ENCODE peak calls at places on chromosome 14, in five cellular contexts. One of them, this sample, is unnamed.

GRCh38 chr14:67265131-67265530 is 23.9 kb downstream of the PALS1 start:
- DNase-seq in NCI-H1105: no peak
- DNase-seq in Calu3: peak
- DNase-seq in ovary: no peak
- DNase-seq in adipocyte: peak
- DNase-seq in this sample: peak

GRCh38 chr14:49755378-49755777 is 12.6 kb upstream of the KLHDC2 start:
- DNase-seq in adipocyte: no peak
- DNase-seq in NCI-H1105: no peak
- DNase-seq in ovary: no peak
- DNase-seq in Calu3: no peak
- DNase-seq in this sample: no peak

GRCh38 chr14:36976571-36977023 is 195.8 kb downstream of the SLC25A21 start:
- DNase-seq in NCI-H1105: no peak
- DNase-seq in adipocyte: peak
- DNase-seq in ovary: no peak
- DNase-seq in Calu3: peak
- DNase-seq in this sample: no peak

GRCh38 chr14:102907980-102908730 is 14.3 kb upstream of the AMN start:
- DNase-seq in NCI-H1105: no peak
- DNase-seq in Calu3: no peak
- DNase-seq in adipocyte: no peak
- DNase-seq in ovary: no peak
- DNase-seq in this sample: no peak

GRCh38 chr14:88914956-88915355 is 90.5 kb downstream of the TTC8 start:
- DNase-seq in Calu3: no peak
- DNase-seq in adipocyte: no peak
- DNase-seq in NCI-H1105: no peak
- DNase-seq in ovary: no peak
- DNase-seq in this sample: no peak

GRCh38 chr14:59422069-59422881 is 42.9 kb downstream of the GPR135 start:
- DNase-seq in Calu3: no peak
- DNase-seq in ovary: no peak
- DNase-seq in adipocyte: no peak
- DNase-seq in NCI-H1105: peak
- DNase-seq in this sample: no peak

GRCh38 chr14:92793709-92794546 is at the start of gene GOLGA5:
- DNase-seq in ovary: peak
- DNase-seq in NCI-H1105: peak
- DNase-seq in Calu3: peak
- DNase-seq in adipocyte: peak
- DNase-seq in this sample: peak

GRCh38 chr14:88829188-88829587 is 4.7 kb downstream of the TTC8 start:
- DNase-seq in adipocyte: peak
- DNase-seq in ovary: no peak
- DNase-seq in NCI-H1105: no peak
- DNase-seq in Calu3: no peak
- DNase-seq in this sample: no peak

GRCh38 chr14:34051966-34052657 is 101.2 kb upstream of the EGLN3 start:
- DNase-seq in NCI-H1105: no peak
- DNase-seq in adipocyte: peak
- DNase-seq in Calu3: peak
- DNase-seq in ovary: no peak
- DNase-seq in this sample: peak

GRCh38 chr14:67515386-67516079 is 17.6 kb upstream of the PLEKHH1 start:
- DNase-seq in Calu3: no peak
- DNase-seq in adipocyte: no peak
- DNase-seq in ovary: no peak
- DNase-seq in NCI-H1105: no peak
- DNase-seq in this sample: no peak

GRCh38 chr14:57983235-57983634 is 117.3 kb upstream of the SLC35F4 start:
- DNase-seq in adipocyte: no peak
- DNase-seq in ovary: no peak
- DNase-seq in Calu3: no peak
- DNase-seq in NCI-H1105: peak
- DNase-seq in this sample: no peak

GRCh38 chr14:68796418-68797101 is 3.7 kb upstream of the ZFP36L1 start:
- DNase-seq in ovary: no peak
- DNase-seq in NCI-H1105: no peak
- DNase-seq in Calu3: no peak
- DNase-seq in adipocyte: no peak
- DNase-seq in this sample: peak

GRCh38 chr14:86858043-86858442 is 1134.9 kb downstream of the GALC start:
- DNase-seq in Calu3: no peak
- DNase-seq in adipocyte: peak
- DNase-seq in ovary: no peak
- DNase-seq in NCI-H1105: no peak
- DNase-seq in this sample: no peak

GRCh38 chr14:100168515-100168914 is 9.1 kb upstream of the DEGS2 start:
- DNase-seq in adipocyte: no peak
- DNase-seq in ovary: no peak
- DNase-seq in NCI-H1105: no peak
- DNase-seq in Calu3: no peak
- DNase-seq in this sample: no peak

GRCh38 chr14:36069535-36069900 is 107.0 kb downstream of the PTCSC3 start:
- DNase-seq in NCI-H1105: peak
- DNase-seq in adipocyte: peak
- DNase-seq in Calu3: peak
- DNase-seq in ovary: no peak
- DNase-seq in this sample: peak

GRCh38 chr14:36462890-36463289 is 57.1 kb downstream of the NKX2-1 start:
- DNase-seq in Calu3: no peak
- DNase-seq in adipocyte: no peak
- DNase-seq in ovary: no peak
- DNase-seq in NCI-H1105: no peak
- DNase-seq in this sample: no peak

GRCh38 chr14:104342435-104343293 is 204.3 kb downstream of the KIF26A start:
- DNase-seq in adipocyte: no peak
- DNase-seq in Calu3: no peak
- DNase-seq in NCI-H1105: no peak
- DNase-seq in ovary: peak
- DNase-seq in this sample: no peak

GRCh38 chr14:79730911-79731310 is 480.4 kb downstream of the DIO2 start:
- DNase-seq in Calu3: no peak
- DNase-seq in adipocyte: no peak
- DNase-seq in NCI-H1105: no peak
- DNase-seq in ovary: no peak
- DNase-seq in this sample: no peak

GRCh38 chr14:69133206-69134125 is 19.5 kb downstream of the DCAF5 start:
- DNase-seq in ovary: no peak
- DNase-seq in Calu3: no peak
- DNase-seq in NCI-H1105: peak
- DNase-seq in adipocyte: peak
- DNase-seq in this sample: peak

GRCh38 chr14:94307410-94307992 is 14.4 kb upstream of the SERPINA10 start:
- DNase-seq in NCI-H1105: no peak
- DNase-seq in adipocyte: no peak
- DNase-seq in ovary: no peak
- DNase-seq in Calu3: no peak
- DNase-seq in this sample: peak

GRCh38 chr14:32075636-32076277 is 1.3 kb upstream of the ARHGAP5 start:
- DNase-seq in NCI-H1105: no peak
- DNase-seq in adipocyte: peak
- DNase-seq in Calu3: peak
- DNase-seq in ovary: peak
- DNase-seq in this sample: peak

GRCh38 chr14:61420326-61420725 is 98.9 kb downstream of the PRKCH start:
- DNase-seq in NCI-H1105: no peak
- DNase-seq in adipocyte: peak
- DNase-seq in Calu3: no peak
- DNase-seq in ovary: no peak
- DNase-seq in this sample: peak

GRCh38 chr14:77264466-77265186 is 6.4 kb downstream of the NGB start:
- DNase-seq in ovary: no peak
- DNase-seq in adipocyte: no peak
- DNase-seq in NCI-H1105: no peak
- DNase-seq in Calu3: no peak
- DNase-seq in this sample: no peak

GRCh38 chr14:84643438-84643837 is 886.5 kb upstream of the FLRT2 start:
- DNase-seq in Calu3: no peak
- DNase-seq in ovary: no peak
- DNase-seq in adipocyte: no peak
- DNase-seq in NCI-H1105: no peak
- DNase-seq in this sample: peak

GRCh38 chr14:74135386-74135785 is 50.6 kb downstream of the LIN52 start:
- DNase-seq in Calu3: no peak
- DNase-seq in ovary: no peak
- DNase-seq in adipocyte: no peak
- DNase-seq in NCI-H1105: no peak
- DNase-seq in this sample: no peak

GRCh38 chr14:55153951-55154350 is 24.9 kb downstream of the LGALS3 start:
- DNase-seq in Calu3: no peak
- DNase-seq in ovary: no peak
- DNase-seq in NCI-H1105: no peak
- DNase-seq in adipocyte: no peak
- DNase-seq in this sample: no peak

GRCh38 chr14:73723411-73723798 is 9.2 kb upstream of the PNMA1 start:
- DNase-seq in adipocyte: no peak
- DNase-seq in NCI-H1105: no peak
- DNase-seq in Calu3: no peak
- DNase-seq in ovary: no peak
- DNase-seq in this sample: no peak

GRCh38 chr14:69326611-69327010 is 66.7 kb downstream of the GALNT16 start:
- DNase-seq in adipocyte: no peak
- DNase-seq in ovary: no peak
- DNase-seq in NCI-H1105: no peak
- DNase-seq in Calu3: no peak
- DNase-seq in this sample: no peak

GRCh38 chr14:73472182-73473114 is 14.1 kb upstream of the NUMB start:
- DNase-seq in Calu3: peak
- DNase-seq in NCI-H1105: peak
- DNase-seq in ovary: no peak
- DNase-seq in adipocyte: peak
- DNase-seq in this sample: no peak

GRCh38 chr14:96086032-96086431 is 46.9 kb downstream of the C14orf132 start:
- DNase-seq in adipocyte: peak
- DNase-seq in Calu3: peak
- DNase-seq in ovary: no peak
- DNase-seq in NCI-H1105: no peak
- DNase-seq in this sample: peak

GRCh38 chr14:67541448-67542387 is 8.6 kb downstream of the PLEKHH1 start:
- DNase-seq in adipocyte: no peak
- DNase-seq in NCI-H1105: no peak
- DNase-seq in Calu3: peak
- DNase-seq in ovary: no peak
- DNase-seq in this sample: no peak

GRCh38 chr14:68682166-68683103 is 110.4 kb downstream of the ZFP36L1 start:
- DNase-seq in Calu3: peak
- DNase-seq in NCI-H1105: no peak
- DNase-seq in ovary: peak
- DNase-seq in adipocyte: peak
- DNase-seq in this sample: peak

GRCh38 chr14:31835049-31835448 is 242.1 kb upstream of the ARHGAP5 start:
- DNase-seq in ovary: no peak
- DNase-seq in NCI-H1105: no peak
- DNase-seq in adipocyte: no peak
- DNase-seq in Calu3: no peak
- DNase-seq in this sample: no peak

GRCh38 chr14:59098377-59098776 is 90.1 kb upstream of the DAAM1 start:
- DNase-seq in adipocyte: peak
- DNase-seq in ovary: no peak
- DNase-seq in Calu3: no peak
- DNase-seq in NCI-H1105: no peak
- DNase-seq in this sample: peak

GRCh38 chr14:64604001-64604400 is 54.2 kb downstream of the PPP1R36 start:
- DNase-seq in NCI-H1105: no peak
- DNase-seq in ovary: no peak
- DNase-seq in adipocyte: no peak
- DNase-seq in Calu3: no peak
- DNase-seq in this sample: no peak

GRCh38 chr14:77220246-77221017 is 38.8 kb downstream of the TMEM63C start:
- DNase-seq in Calu3: no peak
- DNase-seq in ovary: no peak
- DNase-seq in adipocyte: no peak
- DNase-seq in NCI-H1105: no peak
- DNase-seq in this sample: no peak

GRCh38 chr14:78593949-78594348 is 423.8 kb downstream of the NRXN3 start:
- DNase-seq in ovary: no peak
- DNase-seq in adipocyte: no peak
- DNase-seq in Calu3: no peak
- DNase-seq in NCI-H1105: no peak
- DNase-seq in this sample: peak

GRCh38 chr14:89252887-89253532 is 164.0 kb downstream of the FOXN3 start:
- DNase-seq in ovary: no peak
- DNase-seq in adipocyte: no peak
- DNase-seq in NCI-H1105: no peak
- DNase-seq in Calu3: no peak
- DNase-seq in this sample: peak

GRCh38 chr14:76773956-76774355 is 12.7 kb downstream of the VASH1 start:
- DNase-seq in adipocyte: no peak
- DNase-seq in Calu3: no peak
- DNase-seq in NCI-H1105: no peak
- DNase-seq in ovary: no peak
- DNase-seq in this sample: no peak

GRCh38 chr14:35883677-35884293 is 57.6 kb downstream of the BRMS1L start:
- DNase-seq in NCI-H1105: no peak
- DNase-seq in ovary: no peak
- DNase-seq in Calu3: peak
- DNase-seq in adipocyte: peak
- DNase-seq in this sample: peak